ENCODE peak calls at places on chromosomes 5 and 9, in four cellular contexts. One of them, this sample, is unnamed.

GRCh38 chr5:151679421-151680155 is 7.1 kb downstream of the SPARC start:
- DNase-seq in suprapubic skin: no peak
- DNase-seq in IMR-90: no peak
- DNase-seq in CD8-positive, alpha-beta memory T cell: no peak
- DNase-seq in this sample: no peak

GRCh38 chr9:1870915-1871314 is 144.2 kb upstream of the SMARCA2 start:
- DNase-seq in suprapubic skin: no peak
- DNase-seq in IMR-90: no peak
- DNase-seq in CD8-positive, alpha-beta memory T cell: no peak
- DNase-seq in this sample: no peak

GRCh38 chr5:91126888-91127287 is 256.2 kb downstream of the ARRDC3 start:
- DNase-seq in IMR-90: no peak
- DNase-seq in CD8-positive, alpha-beta memory T cell: no peak
- DNase-seq in suprapubic skin: no peak
- DNase-seq in this sample: no peak

GRCh38 chr9:29203216-29203930 is 1630.1 kb upstream of the C9orf72 start:
- DNase-seq in CD8-positive, alpha-beta memory T cell: no peak
- DNase-seq in IMR-90: no peak
- DNase-seq in suprapubic skin: no peak
- DNase-seq in this sample: no peak

GRCh38 chr9:4065054-4065453 is 234.8 kb downstream of the GLIS3 start:
- DNase-seq in CD8-positive, alpha-beta memory T cell: no peak
- DNase-seq in IMR-90: no peak
- DNase-seq in suprapubic skin: no peak
- DNase-seq in this sample: no peak

GRCh38 chr5:126718246-126718868 is 58.6 kb upstream of the LMNB1 start:
- DNase-seq in CD8-positive, alpha-beta memory T cell: no peak
- DNase-seq in suprapubic skin: no peak
- DNase-seq in IMR-90: no peak
- DNase-seq in this sample: no peak

GRCh38 chr5:171852255-171852681 is 66.7 kb downstream of the SMIM23 start:
- DNase-seq in IMR-90: no peak
- DNase-seq in suprapubic skin: no peak
- DNase-seq in CD8-positive, alpha-beta memory T cell: no peak
- DNase-seq in this sample: no peak

GRCh38 chr5:150446583-150446982 is 3.0 kb downstream of the RPS14 start:
- DNase-seq in suprapubic skin: no peak
- DNase-seq in CD8-positive, alpha-beta memory T cell: no peak
- DNase-seq in IMR-90: no peak
- DNase-seq in this sample: no peak

GRCh38 chr9:36818965-36819870 is 214.8 kb downstream of the PAX5 start:
- DNase-seq in CD8-positive, alpha-beta memory T cell: no peak
- DNase-seq in IMR-90: no peak
- DNase-seq in suprapubic skin: no peak
- DNase-seq in this sample: no peak

GRCh38 chr5:178323541-178323865 is 90.9 kb upstream of the PHYKPL start:
- DNase-seq in CD8-positive, alpha-beta memory T cell: no peak
- DNase-seq in IMR-90: no peak
- DNase-seq in suprapubic skin: peak
- DNase-seq in this sample: no peak

GRCh38 chr5:134577022-134577795 is 51.7 kb downstream of the JADE2 start:
- DNase-seq in IMR-90: peak
- DNase-seq in CD8-positive, alpha-beta memory T cell: no peak
- DNase-seq in suprapubic skin: no peak
- DNase-seq in this sample: peak

GRCh38 chr9:121783523-121784507 is 132.4 kb downstream of the DAB2IP start:
- DNase-seq in IMR-90: no peak
- DNase-seq in CD8-positive, alpha-beta memory T cell: no peak
- DNase-seq in suprapubic skin: no peak
- DNase-seq in this sample: no peak

GRCh38 chr5:137282216-137282615 is 216.9 kb downstream of the SPOCK1 start:
- DNase-seq in suprapubic skin: no peak
- DNase-seq in IMR-90: peak
- DNase-seq in CD8-positive, alpha-beta memory T cell: no peak
- DNase-seq in this sample: no peak

GRCh38 chr5:5584751-5585150 is 162.3 kb downstream of the ICE1 start:
- DNase-seq in CD8-positive, alpha-beta memory T cell: no peak
- DNase-seq in IMR-90: no peak
- DNase-seq in suprapubic skin: no peak
- DNase-seq in this sample: no peak

GRCh38 chr5:31049933-31050704 is 143.4 kb upstream of the CDH6 start:
- DNase-seq in suprapubic skin: no peak
- DNase-seq in IMR-90: peak
- DNase-seq in CD8-positive, alpha-beta memory T cell: no peak
- DNase-seq in this sample: no peak

GRCh38 chr9:129584136-129584535 is 36.8 kb downstream of the C9orf50 start:
- DNase-seq in suprapubic skin: peak
- DNase-seq in CD8-positive, alpha-beta memory T cell: peak
- DNase-seq in IMR-90: peak
- DNase-seq in this sample: peak

GRCh38 chr9:2560175-2560574 is 61.4 kb upstream of the VLDLR start:
- DNase-seq in suprapubic skin: no peak
- DNase-seq in IMR-90: no peak
- DNase-seq in CD8-positive, alpha-beta memory T cell: no peak
- DNase-seq in this sample: no peak

GRCh38 chr9:69971643-69972449 is 71.8 kb upstream of the MAMDC2 start:
- DNase-seq in CD8-positive, alpha-beta memory T cell: peak
- DNase-seq in IMR-90: peak
- DNase-seq in suprapubic skin: peak
- DNase-seq in this sample: no peak

GRCh38 chr9:34551751-34552605 is 29.2 kb upstream of the ENHO start:
- DNase-seq in suprapubic skin: no peak
- DNase-seq in IMR-90: no peak
- DNase-seq in CD8-positive, alpha-beta memory T cell: no peak
- DNase-seq in this sample: no peak

GRCh38 chr9:113564804-113565237 is 101.3 kb downstream of the RGS3 start:
- DNase-seq in suprapubic skin: peak
- DNase-seq in IMR-90: peak
- DNase-seq in CD8-positive, alpha-beta memory T cell: no peak
- DNase-seq in this sample: no peak

GRCh38 chr5:132530946-132531345 is 12.4 kb downstream of the IL5 start:
- DNase-seq in suprapubic skin: no peak
- DNase-seq in CD8-positive, alpha-beta memory T cell: no peak
- DNase-seq in IMR-90: no peak
- DNase-seq in this sample: no peak

GRCh38 chr9:115808695-115809094 is 344.9 kb upstream of the PAPPA start:
- DNase-seq in IMR-90: peak
- DNase-seq in CD8-positive, alpha-beta memory T cell: no peak
- DNase-seq in suprapubic skin: no peak
- DNase-seq in this sample: no peak

GRCh38 chr9:115882911-115883310 is 270.7 kb upstream of the PAPPA start:
- DNase-seq in CD8-positive, alpha-beta memory T cell: no peak
- DNase-seq in IMR-90: peak
- DNase-seq in suprapubic skin: no peak
- DNase-seq in this sample: no peak

GRCh38 chr5:159034083-159034824 is 65.5 kb downstream of the EBF1 start:
- DNase-seq in CD8-positive, alpha-beta memory T cell: no peak
- DNase-seq in suprapubic skin: no peak
- DNase-seq in IMR-90: no peak
- DNase-seq in this sample: no peak

GRCh38 chr5:176608937-176609723 is 826 bp downstream of the GPRIN1 start:
- DNase-seq in CD8-positive, alpha-beta memory T cell: no peak
- DNase-seq in suprapubic skin: no peak
- DNase-seq in IMR-90: no peak
- DNase-seq in this sample: no peak

GRCh38 chr9:81146684-81147337 is 542.5 kb downstream of the TLE1 start:
- DNase-seq in suprapubic skin: no peak
- DNase-seq in CD8-positive, alpha-beta memory T cell: no peak
- DNase-seq in IMR-90: peak
- DNase-seq in this sample: peak

GRCh38 chr9:114228034-114228808 is 72.9 kb downstream of the COL27A1 start:
- DNase-seq in suprapubic skin: no peak
- DNase-seq in IMR-90: no peak
- DNase-seq in CD8-positive, alpha-beta memory T cell: no peak
- DNase-seq in this sample: no peak

DNA sequence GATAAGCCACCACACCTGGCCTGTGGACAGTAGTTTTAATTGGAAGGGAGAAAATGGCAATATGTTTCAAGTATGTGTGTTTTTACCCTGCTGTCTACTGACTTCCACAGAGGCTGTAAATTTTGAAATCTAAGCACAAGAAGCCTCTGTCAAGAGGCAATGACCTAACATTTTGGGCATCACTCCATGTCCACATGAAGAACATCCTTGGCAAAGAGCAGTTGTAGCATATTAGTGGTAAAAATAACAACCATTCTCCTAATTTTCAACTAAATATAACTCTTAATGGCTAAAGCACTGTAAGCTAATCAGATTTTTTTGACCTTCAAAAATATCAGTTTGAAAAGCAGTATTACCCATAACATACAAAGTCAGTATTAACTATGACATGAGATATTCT is 100.3 kb upstream of the APC start:
- DNase-seq in suprapubic skin: no peak
- DNase-seq in IMR-90: no peak
- DNase-seq in CD8-positive, alpha-beta memory T cell: no peak
- DNase-seq in this sample: no peak
- H3K27ac ChIP-seq in suprapubic skin: no peak
- H3K27ac ChIP-seq in IMR-90: no peak
- H3K27ac ChIP-seq in CD8-positive, alpha-beta memory T cell: no peak
- H3K27ac ChIP-seq in this sample: no peak

GRCh38 chr5:96408276-96408777 is 24.7 kb downstream of the PCSK1 start:
- DNase-seq in CD8-positive, alpha-beta memory T cell: no peak
- DNase-seq in IMR-90: peak
- DNase-seq in suprapubic skin: no peak
- DNase-seq in this sample: peak
- H3K27ac ChIP-seq in CD8-positive, alpha-beta memory T cell: no peak
- H3K27ac ChIP-seq in IMR-90: no peak
- H3K27ac ChIP-seq in suprapubic skin: no peak
- H3K27ac ChIP-seq in this sample: peak

GRCh38 chr5:143244000-143244736 is 159.3 kb downstream of the NR3C1 start:
- DNase-seq in IMR-90: peak
- DNase-seq in suprapubic skin: peak
- DNase-seq in CD8-positive, alpha-beta memory T cell: no peak
- DNase-seq in this sample: peak

GRCh38 chr5:143239877-143240518 is 163.5 kb downstream of the NR3C1 start:
- DNase-seq in IMR-90: peak
- DNase-seq in suprapubic skin: no peak
- DNase-seq in CD8-positive, alpha-beta memory T cell: no peak
- DNase-seq in this sample: no peak

GRCh38 chr5:143244990-143245389 is 158.5 kb downstream of the NR3C1 start:
- DNase-seq in suprapubic skin: no peak
- DNase-seq in IMR-90: peak
- DNase-seq in CD8-positive, alpha-beta memory T cell: no peak
- DNase-seq in this sample: no peak

GRCh38 chr5:143243103-143243502 is 160.4 kb downstream of the NR3C1 start:
- DNase-seq in IMR-90: no peak
- DNase-seq in CD8-positive, alpha-beta memory T cell: no peak
- DNase-seq in suprapubic skin: no peak
- DNase-seq in this sample: no peak

DNA sequence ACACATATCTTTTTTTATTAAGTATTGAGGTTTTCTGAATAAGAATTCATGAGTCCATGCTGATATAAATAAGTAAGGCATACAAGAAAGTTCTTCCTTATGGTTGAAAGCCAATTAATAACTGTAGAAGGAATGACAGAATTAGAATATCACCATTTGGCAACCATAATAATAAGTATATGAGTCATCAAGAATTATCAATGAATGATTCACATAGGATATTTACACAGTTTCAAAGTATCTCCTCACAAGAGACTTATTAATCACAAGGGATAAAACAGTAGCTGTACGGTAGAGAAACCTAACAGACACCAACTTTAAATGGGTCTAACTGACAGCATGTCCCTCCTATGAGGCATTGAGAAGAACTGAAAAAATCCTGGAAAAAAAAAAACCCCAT is 161.6 kb downstream of the NR3C1 start:
- DNase-seq in CD8-positive, alpha-beta memory T cell: no peak
- DNase-seq in IMR-90: peak
- DNase-seq in suprapubic skin: no peak
- DNase-seq in this sample: peak
- H3K27ac ChIP-seq in CD8-positive, alpha-beta memory T cell: no peak
- H3K27ac ChIP-seq in IMR-90: no peak
- H3K27ac ChIP-seq in suprapubic skin: no peak
- H3K27ac ChIP-seq in this sample: peak

DNA sequence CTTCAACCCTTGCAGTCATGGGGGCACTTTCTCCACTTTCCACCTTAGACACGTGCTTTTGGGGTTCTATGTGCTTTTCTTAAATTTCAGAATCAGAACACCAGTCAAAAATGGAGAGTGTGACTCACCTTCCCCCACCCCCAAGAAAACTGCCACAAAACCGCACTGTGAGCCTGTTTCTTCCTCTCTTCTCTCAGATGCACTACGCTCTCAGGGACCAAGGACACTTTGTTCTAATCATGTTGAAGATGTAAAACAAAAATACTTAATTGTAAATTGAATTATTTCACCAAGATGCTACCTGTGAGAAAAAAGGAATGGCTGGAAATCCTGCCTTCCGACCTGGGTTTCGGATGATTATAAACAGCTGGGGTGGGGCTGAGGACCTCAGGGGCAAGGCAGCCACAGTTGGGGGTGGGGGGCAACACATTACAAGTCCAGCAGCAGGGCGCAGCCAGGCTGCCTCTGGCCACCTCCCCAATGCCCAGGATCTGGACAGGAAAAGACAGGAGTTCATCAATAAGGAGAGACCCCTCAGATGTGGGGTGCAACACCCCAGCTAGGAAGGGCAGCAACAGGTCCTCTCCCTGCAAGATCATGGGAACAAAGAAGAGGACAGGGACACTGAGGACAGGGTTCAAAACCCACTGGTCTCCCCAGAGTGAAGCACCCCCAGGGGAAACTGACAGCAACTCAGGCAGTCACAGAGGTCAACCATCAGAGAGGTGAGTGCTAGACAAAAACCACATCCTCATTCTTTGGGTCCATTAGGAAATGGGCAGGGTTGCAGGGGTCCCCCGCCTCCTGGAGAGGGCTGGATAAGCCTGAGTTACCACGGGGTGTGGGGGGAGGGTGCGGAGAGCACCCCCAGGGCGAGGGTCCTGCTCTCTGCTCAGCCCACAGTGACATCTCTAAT is 33.7 kb downstream of the SEMA4D start:
- DNase-seq in CD8-positive, alpha-beta memory T cell: peak
- DNase-seq in IMR-90: no peak
- DNase-seq in suprapubic skin: no peak
- DNase-seq in this sample: no peak
- H3K27ac ChIP-seq in CD8-positive, alpha-beta memory T cell: peak
- H3K27ac ChIP-seq in IMR-90: no peak
- H3K27ac ChIP-seq in suprapubic skin: no peak
- H3K27ac ChIP-seq in this sample: no peak

This sample was measured in foreskin keratinocyte.